ENCODE peak calls at places on chromosomes 6 and 20, in nine cellular contexts. A is uterus, O is cardiac fibroblast, S is BJ, Z is mucosa of descending colon, J is GM12864, X is fibroblast of lung, N is tibial artery, Q is GM12865. R is an unnamed sample.

GRCh38 chr6:11236351-11236750 is 3.9 kb upstream of the NEDD9 start:
- DNase-seq in Z (no peak), A (no peak), S (no peak), N (no peak), O (peak; percentile 46), Q (peak; percentile 67), J (no peak), X (no peak), R (no peak)

GRCh38 chr6:33551538-33551937 is 28.5 kb downstream of the BAK1 start:
- DNase-seq in X (no peak), S (no peak), J (no peak), O (peak; percentile 6), A (no peak), Q (no peak), N (no peak), Z (no peak), R (no peak)

GRCh38 chr6:84017709-84018452 is 15.7 kb upstream of the MRAP2 start:
- DNase-seq in N (no peak), S (no peak), Z (no peak), J (no peak), A (no peak), O (no peak), X (no peak), Q (peak; percentile 32), R (no peak)

GRCh38 chr6:139979021-139979721 is 604.7 kb upstream of the CITED2 start:
- DNase-seq in S (no peak), O (no peak), Z (no peak), N (no peak), A (no peak), J (no peak), Q (no peak), X (no peak), R (no peak)

GRCh38 chr6:144702781-144703180 is 417.6 kb downstream of the UTRN start:
- DNase-seq in J (no peak), Z (no peak), N (no peak), S (no peak), O (no peak), A (no peak), Q (no peak), X (no peak), R (no peak)

GRCh38 chr6:14732226-14732844 is 513.5 kb upstream of the JARID2 start:
- DNase-seq in Z (no peak), X (no peak), O (no peak), S (no peak), Q (no peak), J (no peak), N (no peak), A (no peak), R (no peak)

GRCh38 chr20:62461157-62461556 is 14.6 kb downstream of the GATA5 start:
- DNase-seq in J (no peak), X (no peak), N (no peak), Q (no peak), S (no peak), Z (no peak), O (no peak), A (no peak), R (no peak)

GRCh38 chr20:23082846-23083552 is 3.1 kb downstream of the CD93 start:
- DNase-seq in Q (peak; percentile 9), S (no peak), Z (no peak), A (peak; percentile 72), X (no peak), J (no peak), N (no peak), O (peak; percentile 36), R (no peak)

GRCh38 chr20:3115190-3116107 is 30.9 kb upstream of the AVP start:
- DNase-seq in J (no peak), N (no peak), Q (peak; percentile 50), O (peak; percentile 74), X (peak; percentile 57), Z (no peak), S (no peak), A (no peak), R (no peak)

GRCh38 chr6:32176476-32177181 is 745 bp upstream of the AGPAT1 start:
- DNase-seq in S (no peak), Z (no peak), Q (no peak), J (no peak), N (no peak), O (peak; percentile 73), A (no peak), X (peak; percentile 81), R (no peak)

GRCh38 chr6:15462717-15463525 is 199.9 kb downstream of the DTNBP1 start:
- DNase-seq in O (peak; percentile 58), Z (no peak), J (no peak), N (no peak), A (no peak), S (peak; percentile 58), X (peak; percentile 74), Q (no peak), R (no peak)

GRCh38 chr6:73644941-73645591 is 8.7 kb downstream of the SLC17A5 start:
- DNase-seq in Q (no peak), O (no peak), S (no peak), Z (no peak), N (no peak), X (no peak), A (no peak), J (no peak), R (no peak)

GRCh38 chr6:41502607-41503434 is 43.4 kb upstream of the FOXP4 start:
- DNase-seq in N (peak; percentile 72), Z (no peak), S (no peak), X (no peak), O (no peak), A (peak; percentile 50), Q (no peak), J (no peak), R (no peak)

GRCh38 chr6:21612067-21612745 is 18.7 kb downstream of the SOX4 start:
- DNase-seq in O (no peak), A (no peak), Z (no peak), N (no peak), Q (no peak), J (no peak), S (no peak), X (no peak), R (no peak)

GRCh38 chr6:33905081-33905609 is 101.3 kb upstream of the MLN start:
- DNase-seq in O (no peak), N (no peak), Q (peak; percentile 37), A (no peak), J (no peak), Z (no peak), X (no peak), S (no peak), R (no peak)

GRCh38 chr6:153435787-153436186 is 304.7 kb upstream of the RGS17 start:
- DNase-seq in O (no peak), Q (no peak), A (no peak), X (no peak), Z (no peak), N (no peak), S (no peak), J (no peak), R (no peak)

GRCh38 chr6:65569505-65569904 is 137.5 kb downstream of the EYS start:
- DNase-seq in Q (no peak), X (no peak), N (no peak), Z (no peak), S (no peak), A (no peak), O (no peak), J (no peak), R (no peak)

GRCh38 chr6:65570340-65570739 is 136.7 kb downstream of the EYS start:
- DNase-seq in A (no peak), O (no peak), S (no peak), J (no peak), N (no peak), Z (no peak), X (no peak), Q (no peak), R (no peak)

DNA sequence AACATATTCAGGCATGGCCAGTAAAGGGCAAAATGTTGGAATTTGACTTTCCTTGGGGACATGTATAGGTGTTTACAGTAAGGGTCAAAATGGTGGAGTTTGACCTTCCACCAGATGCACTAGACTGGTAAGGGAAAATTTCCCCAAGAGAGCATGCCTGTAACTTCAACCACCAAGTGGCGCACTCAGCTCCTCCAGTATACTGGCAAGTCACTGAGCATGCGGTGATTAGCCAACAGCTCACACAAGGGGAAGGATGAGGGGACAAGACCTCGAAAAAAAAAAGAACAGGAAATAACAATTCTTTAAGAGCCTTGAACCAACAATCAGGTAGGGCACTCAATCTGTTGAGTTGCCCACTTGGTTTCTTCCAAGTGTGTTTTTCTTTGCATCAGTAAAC is 140.9 kb downstream of the EYS start:
- DNase-seq in N (no peak), Q (no peak), A (no peak), O (no peak), J (no peak), Z (no peak), S (no peak), X (no peak), R (no peak)
- TF ChIP-seq CTCF in N (no peak), Q (no peak), A (no peak), O (no peak), J (no peak), Z (no peak), S (no peak), X (no peak), R (no peak)

DNA sequence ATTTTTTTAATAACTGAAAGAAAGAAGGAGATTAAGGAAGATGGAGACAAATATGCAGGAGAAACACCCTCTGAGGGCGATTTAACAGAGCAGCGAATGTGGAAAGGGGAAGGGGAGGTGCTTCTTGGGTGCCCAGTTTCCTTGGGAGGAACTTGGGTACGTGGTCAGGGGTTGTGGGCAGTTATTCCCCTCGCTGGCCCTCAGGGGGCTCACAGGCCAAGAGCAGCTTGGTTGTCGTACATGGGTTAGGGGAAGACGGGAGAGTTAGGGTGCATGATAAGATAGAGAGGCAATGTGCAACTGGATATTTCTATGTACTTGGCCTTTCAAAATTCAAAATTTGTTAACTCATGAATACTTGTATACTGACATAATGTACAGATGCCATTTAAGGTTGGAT is 7.0 kb upstream of the TUBB2A start:
- DNase-seq in N (no peak), J (no peak), O (no peak), X (no peak), A (no peak), Q (no peak), Z (no peak), S (no peak), R (no peak)
- TF ChIP-seq CTCF in N (no peak), J (no peak), O (no peak), X (no peak), A (no peak), Q (no peak), Z (no peak), S (no peak), R (no peak)

GRCh38 chr6:137202078-137202477 is 17.1 kb downstream of the IFNGR1 start:
- DNase-seq in S (no peak), J (no peak), Q (peak; percentile 67), Z (no peak), N (no peak), X (no peak), A (no peak), O (no peak), R (no peak)
- TF ChIP-seq CTCF in S (no peak), J (peak; percentile 62), Q (peak; percentile 52), Z (no peak), N (no peak), X (peak; percentile 27), A (no peak), O (peak; percentile 5), R (no peak)

DNA sequence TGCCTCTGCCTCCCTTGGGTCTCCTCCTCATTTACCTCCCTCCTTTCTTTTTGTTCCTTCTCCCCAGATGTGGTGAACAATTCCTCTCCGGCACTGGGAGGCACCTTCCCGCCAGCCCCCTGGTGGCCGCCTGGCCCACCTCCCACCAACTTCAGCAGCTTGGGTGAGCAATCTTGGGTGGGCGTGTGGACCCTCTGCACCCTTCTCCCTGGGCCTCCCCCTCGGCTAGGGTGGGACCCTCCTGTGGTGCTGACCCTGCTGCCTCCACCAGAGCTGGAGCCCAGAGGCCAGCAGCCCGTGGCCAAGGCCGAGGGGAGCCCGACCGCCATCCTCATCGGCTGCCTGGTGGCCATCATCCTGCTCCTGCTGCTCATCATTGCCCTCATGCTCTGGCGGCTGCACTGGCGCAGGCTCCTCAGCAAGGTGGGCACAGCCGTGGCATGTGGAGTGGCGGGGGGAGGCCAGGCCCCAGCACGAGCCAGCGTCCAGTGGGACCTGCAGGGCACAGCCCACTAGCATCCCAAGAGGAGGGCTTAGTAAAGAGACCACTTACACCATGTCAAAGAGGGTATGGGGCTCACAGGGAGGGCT is 8.8 kb downstream of the DDR1 start:
- DNase-seq in Z (no peak), O (no peak), A (no peak), N (no peak), X (no peak), J (no peak), Q (no peak), S (no peak), R (no peak)
- TF ChIP-seq CTCF in Z (no peak), O (peak; percentile 11), A (no peak), N (no peak), X (peak; percentile 17), J (peak; percentile 18), Q (no peak), S (peak; percentile 19), R (no peak)